ENCODE peak calls at places on chromosomes 4 and X, in seven cellular contexts. W is Caco-2, O is upper lobe of right lung, T is left lung, F is neural crest cell, P is cardiac fibroblast, V is HCT116. Y is an unnamed sample.

GRCh38 chr4:152363904-152364303 is 172.0 kb downstream of the FBXW7 start:
- DNase-seq in W (no peak), O (no peak), T (no peak), F (no peak), P (no peak), V (no peak), Y (no peak)

GRCh38 chrX:130577431-130577830 is 175.6 kb downstream of the RBMX2 start:
- DNase-seq in W (no peak), O (no peak), T (no peak), F (no peak), P (no peak), V (no peak), Y (no peak)

GRCh38 chrX:11481035-11481434 is 184.7 kb downstream of the ARHGAP6 start:
- DNase-seq in W (no peak), O (no peak), T (no peak), F (no peak), P (peak; percentile 55), V (no peak), Y (no peak)

GRCh38 chr4:13523591-13524503 is 20.5 kb downstream of the NKX3-2 start:
- DNase-seq in W (no peak), O (no peak), T (peak; percentile 61), F (no peak), P (no peak), V (no peak), Y (no peak)

GRCh38 chrX:102129473-102129872 is 4.0 kb downstream of the TCEAL2 start:
- DNase-seq in W (no peak), O (no peak), T (no peak), F (no peak), P (peak; percentile 26), V (no peak), Y (no peak)

GRCh38 chrX:134622813-134623185 is 35.5 kb downstream of the PLAC1 start:
- DNase-seq in W (no peak), O (no peak), T (no peak), F (no peak), P (no peak), V (no peak), Y (no peak)

GRCh38 chrX:102863735-102864134 is 73.3 kb upstream of the RAB40AL start:
- DNase-seq in W (peak; percentile 73), O (peak; percentile 83), T (peak; percentile 83), F (peak; percentile 74), P (peak; percentile 82), V (peak; percentile 39), Y (peak; percentile 72)

GRCh38 chr4:76620723-76621463 is 185.9 kb downstream of the SHROOM3 start:
- DNase-seq in W (no peak), O (no peak), T (no peak), F (no peak), P (no peak), V (no peak), Y (no peak)

GRCh38 chr4:17721496-17722360 is 59.7 kb downstream of the FAM184B start:
- DNase-seq in W (no peak), O (no peak), T (no peak), F (no peak), P (peak; percentile 54), V (no peak), Y (no peak)

GRCh38 chr4:46667790-46668189 is 241.3 kb downstream of the COX7B2 start:
- DNase-seq in W (no peak), O (no peak), T (no peak), F (no peak), P (no peak), V (no peak), Y (no peak)

GRCh38 chr4:39637572-39638357 is 900 bp downstream of the SMIM14 start:
- DNase-seq in W (peak; percentile 69), O (peak; percentile 84), T (peak; percentile 86), F (peak; percentile 25), P (peak; percentile 73), V (peak; percentile 21), Y (peak; percentile 35)

GRCh38 chr4:174080361-174080760 is 203.1 kb downstream of the FBXO8 start:
- DNase-seq in W (no peak), O (no peak), T (no peak), F (no peak), P (peak; percentile 79), V (no peak), Y (no peak)

GRCh38 chr4:168502886-168503285 is 6.0 kb downstream of the PALLD start:
- DNase-seq in W (no peak), O (no peak), T (no peak), F (no peak), P (no peak), V (no peak), Y (no peak)

GRCh38 chr4:57265831-57266582 is 155.8 kb upstream of the IGFBP7 start:
- DNase-seq in W (no peak), O (no peak), T (no peak), F (peak; percentile 3), P (no peak), V (no peak), Y (no peak)

GRCh38 chr4:85823295-85823694 is 348.3 kb downstream of the ARHGAP24 start:
- DNase-seq in W (no peak), O (no peak), T (no peak), F (no peak), P (peak; percentile 69), V (peak; percentile 27), Y (no peak)

GRCh38 chr4:85963231-85963630 is 396.6 kb downstream of the MAPK10 start:
- DNase-seq in W (no peak), O (no peak), T (no peak), F (no peak), P (no peak), V (no peak), Y (no peak)

GRCh38 chrX:9907645-9908387 is 59.3 kb upstream of the CLDN34 start:
- DNase-seq in W (no peak), O (no peak), T (no peak), F (no peak), P (peak; percentile 85), V (no peak), Y (no peak)

GRCh38 chrX:109740076-109740809 is 7.2 kb upstream of the ACSL4 start:
- DNase-seq in W (peak; percentile 42), O (no peak), T (no peak), F (no peak), P (peak; percentile 76), V (no peak), Y (no peak)

DNA sequence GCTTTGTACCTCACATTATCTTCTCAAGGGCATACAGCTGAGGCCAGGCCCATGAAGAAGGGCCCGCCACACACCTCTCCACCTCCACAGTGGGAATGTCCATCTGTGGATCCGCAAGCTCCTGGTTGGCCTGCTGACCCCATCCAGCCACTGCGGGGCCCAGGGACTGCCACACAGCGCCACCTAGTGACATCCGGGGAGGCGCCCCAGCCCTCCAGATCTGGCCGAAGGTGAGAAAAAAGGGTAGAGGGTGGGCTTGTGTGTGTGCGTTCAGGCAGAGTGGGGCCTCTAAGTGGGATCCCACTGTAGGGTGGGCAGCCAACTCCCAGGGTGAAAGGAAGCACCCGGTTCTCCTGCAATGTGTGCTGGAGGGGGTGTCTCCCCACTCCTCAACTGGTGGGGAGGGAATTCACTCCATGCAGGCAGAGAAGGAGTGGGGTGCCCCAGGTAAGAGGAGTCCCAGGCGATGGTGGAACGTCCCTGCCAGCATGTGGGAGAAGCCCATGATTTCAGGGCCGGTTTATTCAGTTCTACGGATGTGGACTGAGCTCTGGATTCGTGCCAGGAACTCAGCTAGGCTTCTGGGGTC is 117.3 kb downstream of the ENPP6 start:
- DNase-seq in W (no peak), O (peak; percentile 88), T (peak; percentile 92), F (peak; percentile 67), P (peak; percentile 20), V (peak; percentile 10), Y (no peak)
- TF ChIP-seq CTCF in W (no peak), O (peak; percentile 85), T (peak; percentile 85), F (peak; percentile 72), P (peak; percentile 78), V (peak; percentile 68), Y (peak; percentile 30)

DNA sequence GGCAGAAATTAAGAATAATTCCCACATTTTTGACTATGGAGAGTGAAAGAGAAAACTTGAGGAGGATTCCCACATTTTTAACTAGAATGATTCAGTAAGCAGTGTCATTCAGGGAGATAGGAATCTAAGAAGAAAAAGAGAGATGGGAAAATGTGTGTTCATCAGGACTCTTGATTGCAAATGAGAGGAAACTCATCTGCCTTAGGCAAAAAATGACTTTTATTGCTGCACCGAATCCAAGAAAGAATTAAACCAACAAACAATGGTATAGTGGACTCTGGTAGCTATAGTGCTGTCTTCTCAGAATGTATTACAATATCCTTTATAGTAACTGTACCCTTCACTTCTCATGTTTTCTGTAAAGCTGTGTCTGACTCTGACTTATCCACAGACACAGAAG is 15.0 kb upstream of the TMEM144 start:
- DNase-seq in W (no peak), O (no peak), T (no peak), F (no peak), P (no peak), V (no peak), Y (no peak)
- TF ChIP-seq CTCF in W (no peak), O (no peak), T (no peak), F (no peak), P (no peak), V (no peak), Y (no peak)

DNA sequence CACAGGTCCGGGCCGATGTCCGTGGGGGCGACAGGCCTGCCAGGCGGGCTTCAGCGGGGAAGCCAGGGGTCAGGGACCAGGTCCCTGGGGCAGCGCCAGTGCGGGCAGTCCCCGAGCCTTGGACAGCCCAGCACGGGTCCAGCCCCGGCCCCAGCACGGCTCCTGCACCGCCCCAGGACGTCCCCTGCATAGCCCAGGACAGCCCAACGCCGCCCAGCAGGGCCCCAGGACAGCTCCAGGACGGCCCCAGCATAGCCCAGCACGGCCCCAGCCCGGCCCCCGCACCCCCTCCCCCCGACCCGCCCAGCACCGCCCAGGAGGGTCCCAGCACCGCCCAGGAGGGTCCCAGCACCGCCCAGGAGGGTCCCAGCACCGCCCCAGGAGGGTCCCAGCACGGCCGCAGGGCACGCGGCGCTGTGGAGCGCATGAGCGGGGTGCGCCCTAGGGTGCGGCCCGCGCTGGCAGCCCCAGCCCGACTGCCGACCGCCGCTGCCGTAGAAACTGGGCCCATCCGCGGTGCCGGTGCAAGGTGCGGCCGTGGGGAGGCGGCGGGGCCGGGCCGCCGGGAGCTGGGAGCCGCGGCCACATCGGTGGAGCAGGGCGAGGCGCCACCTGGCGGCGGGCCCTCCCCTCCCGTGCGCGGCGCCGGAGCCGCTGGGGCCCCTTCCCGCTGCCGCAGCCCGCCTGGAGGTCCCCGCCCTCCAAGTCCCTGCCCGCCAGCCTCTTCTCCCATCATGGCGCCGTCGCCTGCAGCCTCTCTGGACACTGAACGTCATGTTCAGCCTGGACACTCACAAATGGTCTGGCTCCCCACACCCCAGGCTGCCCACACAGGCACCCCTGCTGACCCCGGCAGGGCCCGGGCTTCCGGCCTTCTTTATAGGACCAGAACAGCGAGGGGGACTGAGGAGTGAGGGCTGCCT is 106.8 kb upstream of the NKX1-1 start:
- DNase-seq in W (no peak), O (peak; percentile 77), T (peak; percentile 84), F (peak; percentile 76), P (peak; percentile 9), V (peak; percentile 15), Y (peak; percentile 37)
- TF ChIP-seq CTCF in W (peak; percentile 28), O (peak; percentile 49), T (peak; percentile 71), F (peak; percentile 79), P (no peak), V (peak; percentile 18), Y (peak; percentile 67)

DNA sequence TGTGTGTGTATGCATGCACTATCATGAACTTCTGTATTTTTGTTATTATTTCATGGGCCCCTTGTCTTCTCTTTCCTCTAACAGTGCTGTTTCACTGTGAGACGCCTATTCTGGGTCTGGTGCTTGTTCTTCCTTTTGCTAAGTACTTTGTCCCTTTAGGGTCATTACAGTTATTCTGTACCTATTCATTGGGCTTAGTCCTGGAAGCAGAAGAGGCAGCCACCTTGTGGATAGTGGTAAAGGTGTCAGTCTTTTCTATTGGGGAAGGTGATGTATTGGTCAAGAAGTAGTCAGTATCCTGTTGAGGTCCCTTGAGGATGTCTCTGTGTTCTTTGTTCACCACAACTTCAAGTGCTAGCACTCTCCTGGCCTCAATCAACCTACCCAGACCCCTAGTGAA is 593.7 kb downstream of the SPRY1 start:
- DNase-seq in W (no peak), O (no peak), T (no peak), F (no peak), P (no peak), V (no peak), Y (no peak)
- TF ChIP-seq CTCF in W (no peak), O (no peak), T (no peak), F (no peak), P (no peak), V (no peak), Y (no peak)

Y was measured in natural killer cell.